ENCODE peak calls at places on chromosomes 7 and 10, in seven cellular contexts. One of them, this sample, is unnamed.

GRCh38 chr7:105911961-105912575 is 35.7 kb upstream of the ATXN7L1 start:
- DNase-seq in CD8-positive, alpha-beta T cell: no peak
- DNase-seq in cardiac muscle cell: no peak
- DNase-seq in PC-9: no peak
- DNase-seq in stomach: no peak
- DNase-seq in left lung: no peak
- DNase-seq in thoracic aorta: no peak
- DNase-seq in this sample: no peak

GRCh38 chr10:132400041-132400546 is 3.1 kb downstream of the PWWP2B start:
- DNase-seq in CD8-positive, alpha-beta T cell: no peak
- DNase-seq in cardiac muscle cell: no peak
- DNase-seq in PC-9: no peak
- DNase-seq in stomach: no peak
- DNase-seq in left lung: peak; percentile 61
- DNase-seq in thoracic aorta: no peak
- DNase-seq in this sample: no peak

GRCh38 chr10:11253397-11254002 is 235.8 kb downstream of the CELF2 start:
- DNase-seq in CD8-positive, alpha-beta T cell: no peak
- DNase-seq in cardiac muscle cell: no peak
- DNase-seq in PC-9: no peak
- DNase-seq in stomach: no peak
- DNase-seq in left lung: no peak
- DNase-seq in thoracic aorta: no peak
- DNase-seq in this sample: no peak

GRCh38 chr7:24025094-24025493 is 258.9 kb upstream of the NPY start:
- DNase-seq in CD8-positive, alpha-beta T cell: no peak
- DNase-seq in cardiac muscle cell: no peak
- DNase-seq in PC-9: no peak
- DNase-seq in stomach: no peak
- DNase-seq in left lung: no peak
- DNase-seq in thoracic aorta: no peak
- DNase-seq in this sample: peak; percentile 2

GRCh38 chr10:111123883-111124282 is 47.1 kb downstream of the ADRA2A start:
- DNase-seq in CD8-positive, alpha-beta T cell: no peak
- DNase-seq in cardiac muscle cell: no peak
- DNase-seq in PC-9: no peak
- DNase-seq in stomach: no peak
- DNase-seq in left lung: no peak
- DNase-seq in thoracic aorta: no peak
- DNase-seq in this sample: no peak

GRCh38 chr10:15262036-15262713 is 93.7 kb upstream of the NMT2 start:
- DNase-seq in CD8-positive, alpha-beta T cell: no peak
- DNase-seq in cardiac muscle cell: peak; percentile 57
- DNase-seq in PC-9: no peak
- DNase-seq in stomach: no peak
- DNase-seq in left lung: no peak
- DNase-seq in thoracic aorta: no peak
- DNase-seq in this sample: no peak

GRCh38 chr10:89160339-89160738 is 46.8 kb downstream of the CH25H start:
- DNase-seq in CD8-positive, alpha-beta T cell: no peak
- DNase-seq in cardiac muscle cell: no peak
- DNase-seq in PC-9: no peak
- DNase-seq in stomach: no peak
- DNase-seq in left lung: no peak
- DNase-seq in thoracic aorta: no peak
- DNase-seq in this sample: no peak

GRCh38 chr7:4871056-4871680 is 9.3 kb upstream of the PAPOLB start:
- DNase-seq in CD8-positive, alpha-beta T cell: no peak
- DNase-seq in cardiac muscle cell: no peak
- DNase-seq in PC-9: no peak
- DNase-seq in stomach: no peak
- DNase-seq in left lung: peak; percentile 66
- DNase-seq in thoracic aorta: no peak
- DNase-seq in this sample: no peak

GRCh38 chr7:122046402-122046801 is 97.6 kb downstream of the AASS start:
- DNase-seq in CD8-positive, alpha-beta T cell: no peak
- DNase-seq in cardiac muscle cell: no peak
- DNase-seq in PC-9: no peak
- DNase-seq in stomach: no peak
- DNase-seq in left lung: no peak
- DNase-seq in thoracic aorta: no peak
- DNase-seq in this sample: no peak

GRCh38 chr10:34764347-34764991 is 50.6 kb downstream of the PARD3 start:
- DNase-seq in CD8-positive, alpha-beta T cell: no peak
- DNase-seq in cardiac muscle cell: no peak
- DNase-seq in PC-9: no peak
- DNase-seq in stomach: no peak
- DNase-seq in left lung: no peak
- DNase-seq in thoracic aorta: no peak
- DNase-seq in this sample: no peak

GRCh38 chr7:140685407-140686087 is 11.0 kb upstream of the NDUFB2 start:
- DNase-seq in CD8-positive, alpha-beta T cell: no peak
- DNase-seq in cardiac muscle cell: no peak
- DNase-seq in PC-9: no peak
- DNase-seq in stomach: no peak
- DNase-seq in left lung: no peak
- DNase-seq in thoracic aorta: no peak
- DNase-seq in this sample: no peak

GRCh38 chr10:107118866-107119265 is 45.6 kb downstream of the SORCS1 start:
- DNase-seq in CD8-positive, alpha-beta T cell: no peak
- DNase-seq in cardiac muscle cell: no peak
- DNase-seq in PC-9: no peak
- DNase-seq in stomach: no peak
- DNase-seq in left lung: no peak
- DNase-seq in thoracic aorta: no peak
- DNase-seq in this sample: no peak

GRCh38 chr10:58358947-58359346 is 24.1 kb downstream of the UBE2D1 start:
- DNase-seq in CD8-positive, alpha-beta T cell: no peak
- DNase-seq in cardiac muscle cell: no peak
- DNase-seq in PC-9: no peak
- DNase-seq in stomach: no peak
- DNase-seq in left lung: no peak
- DNase-seq in thoracic aorta: no peak
- DNase-seq in this sample: no peak

GRCh38 chr10:82191653-82192052 is 316.7 kb downstream of the NRG3 start:
- DNase-seq in CD8-positive, alpha-beta T cell: no peak
- DNase-seq in cardiac muscle cell: no peak
- DNase-seq in PC-9: no peak
- DNase-seq in stomach: no peak
- DNase-seq in left lung: no peak
- DNase-seq in thoracic aorta: no peak
- DNase-seq in this sample: no peak

GRCh38 chr10:59360605-59361515 is 1.5 kb downstream of the FAM13C start:
- DNase-seq in CD8-positive, alpha-beta T cell: no peak
- DNase-seq in cardiac muscle cell: peak; percentile 32
- DNase-seq in PC-9: no peak
- DNase-seq in stomach: no peak
- DNase-seq in left lung: no peak
- DNase-seq in thoracic aorta: no peak
- DNase-seq in this sample: no peak

GRCh38 chr10:103427866-103428265 is 24.3 kb downstream of the CALHM2 start:
- DNase-seq in CD8-positive, alpha-beta T cell: no peak
- DNase-seq in cardiac muscle cell: no peak
- DNase-seq in PC-9: no peak
- DNase-seq in stomach: no peak
- DNase-seq in left lung: no peak
- DNase-seq in thoracic aorta: no peak
- DNase-seq in this sample: no peak

GRCh38 chr7:97317575-97317974 is 200.1 kb downstream of the SDHAF3 start:
- DNase-seq in CD8-positive, alpha-beta T cell: no peak
- DNase-seq in cardiac muscle cell: no peak
- DNase-seq in PC-9: no peak
- DNase-seq in stomach: no peak
- DNase-seq in left lung: no peak
- DNase-seq in thoracic aorta: no peak
- DNase-seq in this sample: no peak

GRCh38 chr7:6256709-6257535 is 15.5 kb downstream of the CYTH3 start:
- DNase-seq in CD8-positive, alpha-beta T cell: no peak
- DNase-seq in cardiac muscle cell: peak; percentile 60
- DNase-seq in PC-9: no peak
- DNase-seq in stomach: no peak
- DNase-seq in left lung: no peak
- DNase-seq in thoracic aorta: no peak
- DNase-seq in this sample: no peak

GRCh38 chr10:126902157-126902556 is 3.1 kb upstream of the DOCK1 start:
- DNase-seq in CD8-positive, alpha-beta T cell: no peak
- DNase-seq in cardiac muscle cell: peak; percentile 83
- DNase-seq in PC-9: peak; percentile 82
- DNase-seq in stomach: no peak
- DNase-seq in left lung: no peak
- DNase-seq in thoracic aorta: no peak
- DNase-seq in this sample: peak; percentile 75

GRCh38 chr7:134088199-134088598 is 38.9 kb upstream of the LRGUK start:
- DNase-seq in CD8-positive, alpha-beta T cell: no peak
- DNase-seq in cardiac muscle cell: no peak
- DNase-seq in PC-9: no peak
- DNase-seq in stomach: no peak
- DNase-seq in left lung: no peak
- DNase-seq in thoracic aorta: no peak
- DNase-seq in this sample: no peak

GRCh38 chr10:97522937-97523336 is 24.2 kb downstream of the UBTD1 start:
- DNase-seq in CD8-positive, alpha-beta T cell: no peak
- DNase-seq in cardiac muscle cell: no peak
- DNase-seq in PC-9: no peak
- DNase-seq in stomach: no peak
- DNase-seq in left lung: no peak
- DNase-seq in thoracic aorta: no peak
- DNase-seq in this sample: no peak

GRCh38 chr7:143104759-143105158 is 27.1 kb upstream of the PIP start:
- DNase-seq in CD8-positive, alpha-beta T cell: no peak
- DNase-seq in cardiac muscle cell: peak; percentile 5
- DNase-seq in PC-9: no peak
- DNase-seq in stomach: no peak
- DNase-seq in left lung: no peak
- DNase-seq in thoracic aorta: no peak
- DNase-seq in this sample: no peak

GRCh38 chr10:34260904-34261303 is 554.2 kb downstream of the PARD3 start:
- DNase-seq in CD8-positive, alpha-beta T cell: no peak
- DNase-seq in cardiac muscle cell: no peak
- DNase-seq in PC-9: no peak
- DNase-seq in stomach: no peak
- DNase-seq in left lung: no peak
- DNase-seq in thoracic aorta: no peak
- DNase-seq in this sample: no peak

GRCh38 chr10:132149917-132150316 is 36.8 kb upstream of the DPYSL4 start:
- DNase-seq in CD8-positive, alpha-beta T cell: no peak
- DNase-seq in cardiac muscle cell: no peak
- DNase-seq in PC-9: no peak
- DNase-seq in stomach: no peak
- DNase-seq in left lung: peak; percentile 43
- DNase-seq in thoracic aorta: no peak
- DNase-seq in this sample: no peak

GRCh38 chr7:56028942-56029630 is 22.2 kb downstream of the PSPH start:
- DNase-seq in CD8-positive, alpha-beta T cell: no peak
- DNase-seq in cardiac muscle cell: no peak
- DNase-seq in PC-9: no peak
- DNase-seq in stomach: no peak
- DNase-seq in left lung: no peak
- DNase-seq in thoracic aorta: no peak
- DNase-seq in this sample: no peak

DNA sequence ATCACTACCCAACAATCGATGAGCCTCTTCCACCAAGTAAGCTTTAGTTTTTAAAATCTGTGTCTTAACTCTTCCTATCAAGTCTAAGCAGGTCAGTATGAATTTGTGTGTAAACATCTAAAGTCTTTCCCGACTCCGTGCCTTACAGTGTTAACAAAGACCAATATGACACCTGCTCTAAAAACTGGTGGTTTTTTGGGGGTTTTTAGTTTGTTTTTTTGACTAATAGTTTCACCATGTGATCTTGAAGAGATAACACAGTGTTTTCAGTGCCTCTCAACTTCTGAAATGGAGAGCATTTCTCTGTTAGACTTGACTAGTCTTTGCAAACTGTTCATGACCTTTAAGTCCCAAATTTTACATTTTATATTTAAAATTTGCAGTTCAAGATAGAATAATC is 132.0 kb upstream of the STK17A start:
- DNase-seq in CD8-positive, alpha-beta T cell: no peak
- DNase-seq in cardiac muscle cell: no peak
- DNase-seq in PC-9: no peak
- DNase-seq in stomach: no peak
- DNase-seq in left lung: no peak
- DNase-seq in thoracic aorta: no peak
- DNase-seq in this sample: no peak
- H3K4me3 ChIP-seq in CD8-positive, alpha-beta T cell: no peak overlapping the region
- H3K4me3 ChIP-seq in cardiac muscle cell: no peak overlapping the region
- H3K4me3 ChIP-seq in PC-9: no peak overlapping the region
- H3K4me3 ChIP-seq in stomach: no peak overlapping the region
- H3K4me3 ChIP-seq in left lung: no peak overlapping the region
- H3K4me3 ChIP-seq in thoracic aorta: no peak overlapping the region
- H3K4me3 ChIP-seq in this sample: no peak overlapping the region

GRCh38 chr7:2760098-2760889 is 72.3 kb downstream of the AMZ1 start:
- DNase-seq in CD8-positive, alpha-beta T cell: no peak
- DNase-seq in cardiac muscle cell: peak; percentile 57
- DNase-seq in PC-9: peak; percentile 47
- DNase-seq in stomach: peak; percentile 78
- DNase-seq in left lung: peak; percentile 65
- DNase-seq in thoracic aorta: no peak
- DNase-seq in this sample: no peak
- TF ChIP-seq CTCF in CD8-positive, alpha-beta T cell: no peak
- TF ChIP-seq CTCF in cardiac muscle cell: peak; percentile 39
- TF ChIP-seq CTCF in PC-9: peak; percentile 74
- TF ChIP-seq CTCF in stomach: peak; percentile 40
- TF ChIP-seq CTCF in left lung: no peak
- TF ChIP-seq CTCF in thoracic aorta: peak; percentile 55
- TF ChIP-seq CTCF in this sample: peak; percentile 46

GRCh38 chr7:129493555-129493954 is 8.8 kb upstream of the SMKR1 start:
- DNase-seq in CD8-positive, alpha-beta T cell: no peak
- DNase-seq in cardiac muscle cell: peak; percentile 30
- DNase-seq in PC-9: no peak
- DNase-seq in stomach: no peak
- DNase-seq in left lung: no peak
- DNase-seq in thoracic aorta: no peak
- DNase-seq in this sample: no peak
- H3K4me3 ChIP-seq in CD8-positive, alpha-beta T cell: no peak overlapping the region
- H3K4me3 ChIP-seq in cardiac muscle cell: no peak overlapping the region
- H3K4me3 ChIP-seq in PC-9: no peak overlapping the region
- H3K4me3 ChIP-seq in stomach: no peak overlapping the region
- H3K4me3 ChIP-seq in left lung: no peak overlapping the region
- H3K4me3 ChIP-seq in thoracic aorta: no peak overlapping the region
- H3K4me3 ChIP-seq in this sample: no peak overlapping the region

DNA sequence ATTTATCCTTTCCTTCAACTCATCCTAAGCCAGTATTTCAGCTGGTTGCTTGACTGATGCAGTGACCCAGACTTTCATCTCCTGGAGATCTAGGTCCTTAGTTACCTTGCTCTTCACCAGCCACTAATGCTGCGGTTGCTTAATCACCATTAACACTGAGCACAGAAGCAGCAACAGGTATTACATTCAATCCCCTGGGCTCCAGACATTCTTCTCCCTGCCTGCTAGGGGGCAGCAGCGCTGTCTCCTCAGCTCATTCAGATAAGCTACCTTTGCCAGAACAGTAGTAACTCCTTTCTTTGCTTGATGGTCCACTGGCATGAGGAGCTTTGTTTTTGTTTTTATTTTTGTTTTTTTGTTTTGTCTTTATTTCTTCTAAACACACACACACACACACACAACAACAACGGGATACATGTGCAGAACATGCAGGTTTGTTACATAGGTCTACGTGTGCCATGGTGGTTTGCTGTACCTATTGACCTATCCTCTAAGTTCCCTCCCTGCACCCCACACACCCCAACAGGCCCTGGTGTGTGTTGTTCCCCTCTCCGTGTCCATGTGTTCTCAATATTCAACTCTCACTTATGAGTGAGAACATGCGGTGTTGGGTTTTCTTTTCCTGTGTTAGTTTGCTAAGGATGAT is 1043.2 kb upstream of the C7orf33 start:
- DNase-seq in CD8-positive, alpha-beta T cell: no peak
- DNase-seq in cardiac muscle cell: peak; percentile 42
- DNase-seq in PC-9: peak; percentile 8
- DNase-seq in stomach: peak; percentile 35
- DNase-seq in left lung: no peak
- DNase-seq in thoracic aorta: no peak
- DNase-seq in this sample: no peak
- TF ChIP-seq CTCF in CD8-positive, alpha-beta T cell: no peak
- TF ChIP-seq CTCF in cardiac muscle cell: peak; percentile 60
- TF ChIP-seq CTCF in PC-9: peak; percentile 55
- TF ChIP-seq CTCF in stomach: peak; percentile 32
- TF ChIP-seq CTCF in left lung: no peak
- TF ChIP-seq CTCF in thoracic aorta: no peak
- TF ChIP-seq CTCF in this sample: peak; percentile 73

This sample was measured in kidney epithelial cell.